ENCODE peak calls at places on chromosome 16, in nine cellular contexts. K is neural crest cell, B is IMR-90, E is Peyer's patch, P is bronchial epithelial cell, X is heart left ventricle, M is fibroblast of pulmonary artery, F is K562, S is AG10803. N is an unnamed sample.

GRCh38 chr16:53067675-53068074 is 12.9 kb downstream of the CHD9 start:
- DNase-seq in K (no peak), B (no peak), E (no peak), P (no peak), X (no peak), M (no peak), F (no peak), S (no peak), N (no peak)

GRCh38 chr16:19520861-19521331 is 1.0 kb downstream of the GDE1 start:
- DNase-seq in K (no peak), B (peak), E (no peak), P (peak), X (no peak), M (peak), F (peak), S (no peak), N (peak)

GRCh38 chr16:15686287-15686686 is 36.2 kb downstream of the NDE1 start:
- DNase-seq in K (no peak), B (no peak), E (no peak), P (no peak), X (no peak), M (no peak), F (no peak), S (no peak), N (no peak)

GRCh38 chr16:46733319-46733830 is 14.8 kb downstream of the MYLK3 start:
- DNase-seq in K (no peak), B (no peak), E (no peak), P (no peak), X (no peak), M (no peak), F (no peak), S (no peak), N (no peak)

GRCh38 chr16:84690088-84690819 is 9.5 kb upstream of the USP10 start:
- DNase-seq in K (no peak), B (no peak), E (no peak), P (no peak), X (no peak), M (no peak), F (no peak), S (no peak), N (no peak)

GRCh38 chr16:85278851-85279250 is 166.6 kb upstream of the CIBAR2 start:
- DNase-seq in K (no peak), B (no peak), E (no peak), P (no peak), X (no peak), M (no peak), F (no peak), S (no peak), N (no peak)

GRCh38 chr16:67150058-67150832 is 553 bp downstream of the B3GNT9 start:
- DNase-seq in K (peak), B (peak), E (no peak), P (peak), X (peak), M (peak), F (peak), S (peak), N (peak)

GRCh38 chr16:4392382-4393242 is 21.0 kb downstream of the VASN start:
- DNase-seq in K (no peak), B (peak), E (no peak), P (peak), X (peak), M (peak), F (no peak), S (peak), N (no peak)

DNA sequence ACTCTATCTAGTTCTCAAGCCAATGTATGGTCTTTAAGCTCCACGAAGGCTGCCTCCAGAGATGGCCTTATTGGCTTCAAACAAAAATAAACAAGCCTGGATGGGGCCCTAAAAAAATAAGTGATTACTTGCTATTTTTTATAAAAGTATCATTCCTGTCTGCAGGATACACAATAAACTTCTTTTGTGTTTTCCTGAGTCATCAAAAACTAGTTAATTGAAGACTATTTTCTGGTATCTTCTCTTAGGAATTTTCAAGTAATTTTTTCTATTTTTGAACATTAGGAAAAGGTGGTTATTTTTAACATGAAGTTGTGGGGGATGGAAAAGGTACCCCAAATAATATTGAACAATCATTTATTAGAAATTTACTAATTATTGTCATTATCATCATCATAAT is 213.1 kb upstream of the DYNLRB2 start:
- DNase-seq in K (no peak), B (no peak), E (no peak), P (no peak), X (no peak), M (no peak), F (no peak), S (no peak), N (no peak)
- TF ChIP-seq CTCF in K (no peak), B (no peak), E (no peak), P (no peak), X (no peak), M (no peak), F (no peak), S (no peak), N (no peak)

GRCh38 chr16:11262915-11263314 is 6.2 kb downstream of the TNP2 start:
- DNase-seq in K (no peak), B (no peak), E (no peak), P (no peak), X (no peak), M (no peak), F (no peak), S (no peak), N (no peak)
- TF ChIP-seq CTCF in K (no peak), B (no peak), E (no peak), P (no peak), X (no peak), M (no peak), F (no peak), S (no peak), N (no peak)

DNA sequence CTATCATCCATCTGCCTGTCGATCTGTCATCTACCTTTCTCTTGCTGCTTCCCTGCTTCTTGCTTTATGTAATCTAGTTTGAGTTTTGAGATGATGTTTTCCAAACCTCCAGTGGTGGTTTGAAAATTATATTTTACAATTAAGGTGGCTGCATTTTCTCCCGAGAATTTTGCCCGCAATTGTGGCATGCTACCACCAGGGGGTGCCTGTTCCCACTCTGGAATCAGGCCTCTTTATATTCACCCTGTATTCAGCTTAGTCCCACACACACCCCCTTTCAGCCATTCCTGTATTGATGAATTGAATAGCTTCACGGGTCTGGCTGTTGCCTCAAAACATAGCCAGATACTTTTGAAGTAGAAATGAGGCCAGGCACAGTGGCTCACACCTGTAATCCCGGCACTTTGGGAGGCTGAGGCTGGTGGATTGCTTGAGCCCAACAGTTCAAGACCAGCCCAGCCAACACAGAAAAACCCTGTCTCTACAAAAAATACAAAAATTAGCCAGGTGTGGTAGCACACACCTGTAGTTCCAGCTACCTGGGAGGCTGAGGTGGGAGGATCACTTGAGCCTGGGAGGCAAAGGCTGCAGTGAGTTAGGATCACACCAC is 3.2 kb downstream of the PRSS22 start:
- DNase-seq in K (peak), B (no peak), E (no peak), P (no peak), X (no peak), M (no peak), F (peak), S (no peak), N (peak)
- TF ChIP-seq CTCF in K (peak), B (peak), E (no peak), P (peak), X (no peak), M (peak), F (peak), S (peak), N (peak)

GRCh38 chr16:9159839-9160550 is 68.6 kb downstream of the HAPSTR1 start:
- DNase-seq in K (peak), B (peak), E (no peak), P (peak), X (no peak), M (peak), F (peak), S (peak), N (peak)
- TF ChIP-seq CTCF in K (peak), B (peak), E (no peak), P (peak), X (peak), M (peak), F (peak), S (peak), N (peak)

DNA sequence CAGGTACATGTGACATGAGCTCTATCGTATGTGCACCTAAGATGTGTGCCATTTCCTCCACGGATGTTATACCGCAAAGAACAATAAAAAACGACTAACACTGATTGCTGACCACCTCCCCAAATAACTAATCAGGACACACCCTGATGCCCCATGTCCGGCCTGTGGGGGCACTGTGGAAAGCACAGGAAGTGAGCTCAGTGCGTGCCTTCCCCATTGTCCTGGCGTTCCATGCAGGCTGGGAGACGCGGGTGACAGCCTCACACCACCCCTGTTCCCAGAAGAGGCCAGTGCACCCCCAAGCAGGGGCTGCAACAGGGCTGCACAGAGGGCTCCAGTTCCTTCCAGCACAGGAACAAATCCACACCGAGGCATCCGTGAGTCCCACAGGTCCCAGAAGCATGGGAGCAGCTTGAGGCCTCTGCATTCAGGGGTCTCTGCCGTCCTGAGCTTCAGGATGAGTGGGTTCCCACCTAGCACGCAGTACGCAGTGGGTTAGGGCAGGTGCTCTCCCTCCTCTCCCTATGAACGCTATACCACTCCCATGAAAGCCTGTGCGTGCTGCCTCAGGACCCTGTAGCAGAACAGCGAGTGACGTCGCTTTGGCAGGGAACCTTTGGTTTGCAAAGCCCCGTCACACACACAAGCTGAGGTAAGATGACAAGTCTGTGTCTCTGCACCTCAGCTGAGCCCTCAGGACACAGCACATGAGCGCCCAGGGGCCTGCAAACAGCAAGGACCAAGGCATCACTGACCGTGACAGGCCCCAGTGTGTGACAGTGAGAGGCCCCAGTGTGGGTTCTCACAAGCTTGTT is 117.7 kb downstream of the ZNF778 start:
- DNase-seq in K (no peak), B (no peak), E (no peak), P (no peak), X (no peak), M (no peak), F (no peak), S (no peak), N (no peak)
- TF ChIP-seq CTCF in K (no peak), B (no peak), E (no peak), P (peak), X (no peak), M (peak), F (no peak), S (peak), N (no peak)

DNA sequence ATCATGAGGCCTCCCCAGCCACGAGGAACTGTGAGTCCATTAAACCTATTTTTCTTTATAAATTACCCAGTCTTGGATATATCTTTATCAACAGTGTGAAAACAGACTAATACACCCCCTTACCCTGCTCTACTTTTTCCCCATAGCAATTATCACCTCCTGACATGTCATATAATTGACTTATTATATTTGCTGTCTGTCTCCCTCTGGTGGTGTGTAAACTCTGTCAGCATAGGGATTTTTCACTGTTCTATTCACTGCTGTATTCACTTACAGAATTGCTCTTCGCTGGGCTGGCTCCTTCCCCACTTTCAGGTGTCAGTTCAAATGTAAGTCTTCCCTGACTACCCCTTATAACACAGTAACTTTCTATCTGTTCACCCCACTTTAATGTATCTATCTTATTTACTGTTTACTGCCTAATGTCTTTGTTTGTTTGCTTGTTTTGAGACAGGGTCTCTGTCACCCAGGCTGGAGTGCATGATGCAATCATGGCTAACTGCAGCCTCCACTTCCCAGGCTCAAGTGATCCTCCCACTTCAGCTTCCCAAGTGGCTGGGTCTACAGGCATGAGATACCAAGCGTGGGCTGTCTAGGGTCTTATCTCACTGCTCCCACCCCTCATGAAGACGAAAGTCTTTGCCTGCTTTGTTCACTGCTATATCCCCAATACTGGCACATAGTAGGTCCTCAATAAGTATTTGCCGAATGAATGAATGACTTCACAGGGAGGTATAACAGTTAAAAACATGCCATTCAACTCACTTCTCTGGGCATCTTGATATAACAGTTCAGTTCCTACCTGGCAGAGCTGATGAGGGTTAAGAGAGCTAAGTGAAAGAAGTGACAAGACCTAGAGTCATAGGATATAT is 52.4 kb upstream of the CDH3 start:
- DNase-seq in K (no peak), B (no peak), E (no peak), P (peak), X (no peak), M (peak), F (no peak), S (no peak), N (peak)
- TF ChIP-seq CTCF in K (peak), B (peak), E (no peak), P (peak), X (no peak), M (peak), F (peak), S (no peak), N (peak)

DNA sequence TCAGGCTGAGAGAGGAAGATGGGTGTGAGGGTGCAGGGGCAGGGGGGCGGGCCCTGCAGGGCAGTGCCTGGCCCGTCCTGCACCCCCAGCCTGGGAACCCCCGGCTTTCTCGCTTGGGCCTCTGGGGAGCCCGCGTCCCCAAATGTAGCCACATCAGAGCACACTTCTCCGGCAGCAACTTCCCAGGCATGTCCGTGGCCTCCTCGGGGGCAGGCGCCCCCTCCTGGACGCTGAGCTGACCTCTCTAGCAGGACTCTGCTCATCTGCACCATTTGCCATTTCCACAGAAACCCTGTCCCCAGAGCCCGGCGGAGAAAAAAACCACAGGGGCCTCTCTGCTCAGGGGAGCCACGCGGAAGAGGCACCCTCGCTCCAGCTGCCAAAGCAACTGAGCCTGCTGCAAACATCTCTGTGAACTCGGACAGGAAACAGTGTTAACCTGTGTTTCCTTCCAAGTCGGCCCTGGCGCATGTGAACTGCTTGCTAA is 63.4 kb downstream of the KLHDC4 start:
- DNase-seq in K (peak), B (peak), E (peak), P (no peak), X (no peak), M (peak), F (peak), S (no peak), N (peak)
- TF ChIP-seq CTCF in K (peak), B (peak), E (peak), P (peak), X (peak), M (peak), F (peak), S (peak), N (peak)

N was measured in activated CD8-positive, alpha-beta T cell treated with anti-CD3 and anti-CD28 coated beads for 36 hours.